ENCODE peak calls at places on chromosomes 6 and 20, in ten cellular contexts. I is endothelial cell, E is thoracic aorta, L is coronary artery, U is astrocyte of the spinal cord, Y is left ventricle myocardium inferior, G is psoas muscle, D is B cell, Q is lower lobe of right lung, X is HFFc6. A is an unnamed sample.
A peak's percentile ranks its signal among the peaks of the same experiment; 100 is the strongest.

GRCh38 chr6:52417675-52418111 is 2.4 kb upstream of the EFHC1 start:
- DNase-seq in I (no peak), E (no peak), L (no peak), U (peak; percentile 77), Y (no peak), G (no peak), D (no peak), Q (no peak), X (peak; percentile 77), A (no peak)

GRCh38 chr6:2913621-2914317 is 10.7 kb upstream of the SERPINB9 start:
- DNase-seq in I (no peak), E (no peak), L (peak; percentile 49), U (no peak), Y (no peak), G (no peak), D (no peak), Q (no peak), X (no peak), A (no peak)

GRCh38 chr20:39880890-39881289 is 808.1 kb downstream of the MAFB start:
- DNase-seq in I (no peak), E (no peak), L (no peak), U (no peak), Y (no peak), G (no peak), D (no peak), Q (no peak), X (peak; percentile 38), A (no peak)

GRCh38 chr6:33123732-33124524 is 48.1 kb downstream of the HLA-DPB1 start:
- DNase-seq in I (no peak), E (no peak), L (no peak), U (peak; percentile 13), Y (no peak), G (no peak), D (peak; percentile 35), Q (no peak), X (no peak), A (no peak)

GRCh38 chr6:14436593-14436992 is 319.0 kb downstream of the CD83 start:
- DNase-seq in I (no peak), E (no peak), L (no peak), U (no peak), Y (no peak), G (no peak), D (no peak), Q (no peak), X (no peak), A (no peak)

GRCh38 chr20:49893242-49894072 is 21.9 kb downstream of the SPATA2 start:
- DNase-seq in I (no peak), E (no peak), L (no peak), U (no peak), Y (no peak), G (no peak), D (no peak), Q (no peak), X (no peak), A (no peak)

GRCh38 chr6:103800131-103800670 is 1059.5 kb downstream of the HACE1 start:
- DNase-seq in I (no peak), E (no peak), L (no peak), U (no peak), Y (no peak), G (no peak), D (no peak), Q (no peak), X (no peak), A (no peak)

GRCh38 chr6:64777941-64778785 is 928.9 kb downstream of the EYS start:
- DNase-seq in I (no peak), E (no peak), L (no peak), U (peak; percentile 10), Y (no peak), G (no peak), D (no peak), Q (no peak), X (no peak), A (no peak)

GRCh38 chr6:33508935-33509926 is 54.9 kb downstream of the ZBTB9 start:
- DNase-seq in I (peak; percentile 63), E (no peak), L (no peak), U (no peak), Y (no peak), G (no peak), D (no peak), Q (peak; percentile 57), X (no peak), A (no peak)

GRCh38 chr20:63457737-63458136 is 14.7 kb downstream of the KCNQ2 start:
- DNase-seq in I (no peak), E (no peak), L (no peak), U (no peak), Y (peak; percentile 55), G (no peak), D (no peak), Q (no peak), X (no peak), A (peak; percentile 7)

DNA sequence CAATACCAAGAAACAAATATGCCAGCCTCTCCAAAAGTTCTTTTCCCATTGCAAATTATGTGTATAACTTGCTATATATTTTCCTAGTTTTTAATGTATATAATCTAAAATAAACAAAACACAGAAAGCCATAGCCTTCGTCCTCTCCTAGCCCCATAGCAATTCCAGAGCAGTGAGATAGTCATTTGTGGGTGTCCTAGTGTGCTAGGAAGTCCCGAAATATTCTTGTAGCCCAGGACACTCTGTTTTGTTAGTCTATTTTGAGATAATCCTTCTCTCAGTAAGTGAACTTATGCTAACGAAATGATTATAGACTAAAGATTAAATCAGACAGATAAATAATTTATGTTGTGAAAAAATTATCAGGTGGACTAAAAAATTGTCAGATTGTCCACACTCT is 90.7 kb downstream of the AIG1 start:
- DNase-seq in I (no peak), E (no peak), L (no peak), U (no peak), Y (no peak), G (no peak), D (no peak), Q (no peak), X (no peak), A (no peak)
- TF ChIP-seq CTCF in I (no peak), E (no peak), L (no peak), U (no peak), Y (no peak), G (no peak), D (no peak), Q (no peak), X (no peak), A (no peak)

DNA sequence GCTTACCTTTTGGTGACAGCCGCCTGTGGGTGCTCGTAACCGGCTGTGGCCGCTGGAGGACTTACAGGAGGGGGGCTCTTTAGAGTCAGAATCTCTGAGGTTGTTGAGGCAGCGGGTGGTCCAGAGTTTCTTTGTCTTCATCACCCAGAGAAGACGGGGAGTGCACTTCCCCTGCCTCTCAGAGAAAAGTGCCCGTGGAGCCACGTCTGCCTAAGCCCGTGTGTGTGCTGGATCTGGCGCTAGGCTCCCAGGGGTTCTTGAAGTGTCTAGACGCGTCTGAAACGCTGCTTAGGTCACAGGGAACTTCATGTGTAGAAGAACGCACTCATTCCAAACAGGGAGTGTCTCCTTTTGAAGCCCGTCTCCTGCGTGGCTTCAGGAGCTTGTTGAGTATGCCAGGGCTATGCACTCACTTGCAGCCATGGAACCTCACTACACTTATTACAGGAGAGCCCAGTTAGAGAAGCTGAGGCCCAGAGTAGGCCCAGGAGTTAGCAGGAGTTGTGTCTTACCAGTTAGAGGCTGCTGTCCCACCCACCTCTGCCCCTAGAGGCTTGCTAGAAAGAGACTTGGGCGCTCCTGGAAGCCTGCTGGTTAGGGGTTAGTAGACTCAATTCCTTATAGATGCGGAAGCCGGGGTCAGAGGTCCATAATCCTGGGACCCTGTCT is 1.3 kb downstream of the LSM14B start:
- DNase-seq in I (no peak), E (no peak), L (no peak), U (peak; percentile 53), Y (no peak), G (no peak), D (no peak), Q (no peak), X (peak; percentile 32), A (no peak)
- TF ChIP-seq CTCF in I (no peak), E (no peak), L (no peak), U (peak; percentile 39), Y (no peak), G (no peak), D (no peak), Q (no peak), X (peak; percentile 18), A (no peak)

GRCh38 chr6:106748547-106749207 is 119.3 kb downstream of the QRSL1 start:
- DNase-seq in I (no peak), E (no peak), L (no peak), U (no peak), Y (no peak), G (no peak), D (no peak), Q (no peak), X (no peak), A (no peak)
- TF ChIP-seq CTCF in I (peak; percentile 26), E (no peak), L (no peak), U (no peak), Y (no peak), G (no peak), D (no peak), Q (no peak), X (peak; percentile 57), A (no peak)

GRCh38 chr6:12149944-12150510 is 137.9 kb downstream of the HIVEP1 start:
- DNase-seq in I (no peak), E (no peak), L (no peak), U (no peak), Y (no peak), G (no peak), D (no peak), Q (no peak), X (no peak), A (no peak)

GRCh38 chr6:12150812-12151432 is 138.8 kb downstream of the HIVEP1 start:
- DNase-seq in I (peak; percentile 56), E (no peak), L (no peak), U (no peak), Y (no peak), G (no peak), D (peak; percentile 21), Q (no peak), X (no peak), A (no peak)

GRCh38 chr6:12148317-12148801 is 136.2 kb downstream of the HIVEP1 start:
- DNase-seq in I (no peak), E (no peak), L (no peak), U (peak; percentile 74), Y (no peak), G (no peak), D (no peak), Q (no peak), X (peak; percentile 82), A (no peak)

GRCh38 chr6:12148841-12149240 is 136.7 kb downstream of the HIVEP1 start:
- DNase-seq in I (no peak), E (no peak), L (no peak), U (peak; percentile 16), Y (no peak), G (no peak), D (no peak), Q (no peak), X (no peak), A (no peak)

DNA sequence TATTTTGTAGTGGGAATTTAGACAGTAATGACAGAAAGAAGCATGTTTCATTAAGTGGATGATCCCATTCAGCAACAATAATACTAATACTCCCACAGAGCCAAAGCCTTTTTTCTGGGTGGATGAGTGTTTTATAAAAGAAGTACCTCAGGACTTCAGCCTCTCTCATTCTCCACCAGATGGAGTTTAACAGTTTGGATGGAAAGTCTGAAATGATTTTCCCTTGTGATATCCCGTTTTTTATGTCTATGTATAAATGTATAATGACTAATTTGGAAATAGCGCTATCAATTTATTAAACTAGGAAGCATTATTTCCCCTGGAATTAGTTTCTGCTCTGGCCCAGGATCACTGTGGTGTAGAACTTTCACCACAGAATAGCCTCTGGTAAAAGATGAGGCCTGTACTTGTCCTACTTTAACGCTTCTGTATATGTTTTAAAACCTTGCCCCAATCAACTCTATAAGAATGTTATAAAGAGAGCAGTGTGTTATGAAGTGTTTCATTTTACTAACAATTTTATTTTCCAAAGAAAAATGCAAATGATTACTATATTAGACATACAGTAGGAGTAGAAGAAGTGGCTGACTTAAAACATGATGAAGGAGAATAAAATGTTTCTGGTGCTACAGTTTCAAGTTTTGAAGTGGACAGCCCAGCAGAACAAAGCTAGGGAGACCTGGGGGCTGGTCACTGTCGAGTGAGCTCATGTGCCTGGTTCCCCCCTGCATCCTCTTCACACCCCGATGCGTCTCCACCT is 135.6 kb downstream of the HIVEP1 start:
- DNase-seq in I (no peak), E (no peak), L (no peak), U (peak; percentile 23), Y (no peak), G (no peak), D (no peak), Q (no peak), X (no peak), A (no peak)
- TF ChIP-seq CTCF in I (no peak), E (peak; percentile 13), L (no peak), U (peak; percentile 39), Y (no peak), G (no peak), D (no peak), Q (no peak), X (peak; percentile 66), A (no peak)

A was measured in tibial nerve.